ENCODE peak calls at places on chromosomes 5 and 9, in eight cellular contexts. Z, D, I, H, G, U, F and K are unnamed samples.

GRCh38 chr5:57368010-57368409 is 114.6 kb downstream of the ACTBL2 start:
- DNase-seq in G (no peak), F (peak; percentile 54), U (no peak), I (no peak), D (no peak), Z (peak; percentile 29), H (peak; percentile 25), K (no peak)

GRCh38 chr5:168782172-168782571 is 203.0 kb upstream of the PANK3 start:
- DNase-seq in H (no peak), U (no peak), F (no peak), I (no peak), D (no peak), Z (no peak), G (no peak), K (no peak)

GRCh38 chr9:133493428-133493827 is 14.5 kb upstream of the SLC2A6 start:
- DNase-seq in U (no peak), I (peak; percentile 78), Z (no peak), G (no peak), H (no peak), F (no peak), D (no peak), K (no peak)

GRCh38 chr9:127520941-127521918 is 69.9 kb downstream of the LRSAM1 start:
- DNase-seq in U (no peak), H (peak; percentile 70), I (peak; percentile 93), G (no peak), F (no peak), Z (no peak), D (peak; percentile 57), K (no peak)

GRCh38 chr5:152523964-152524363 is 118.9 kb upstream of the NMUR2 start:
- DNase-seq in F (peak; percentile 13), U (no peak), G (no peak), Z (peak; percentile 35), D (no peak), H (no peak), I (no peak), K (no peak)

GRCh38 chr5:92885950-92886349 is 695.1 kb downstream of the NR2F1-AS1 start:
- DNase-seq in F (no peak), H (no peak), G (no peak), U (no peak), D (no peak), I (no peak), Z (no peak), K (no peak)

GRCh38 chr5:161085081-161085480 is 233.1 kb upstream of the ATP10B start:
- DNase-seq in H (no peak), Z (no peak), U (no peak), D (no peak), F (no peak), I (no peak), G (no peak), K (no peak)

GRCh38 chr5:36378551-36378950 is 76.8 kb upstream of the RANBP3L start:
- DNase-seq in Z (peak; percentile 48), D (no peak), H (peak; percentile 58), I (no peak), F (peak; percentile 62), U (no peak), G (no peak), K (no peak)

GRCh38 chr9:92187989-92188714 is 72.9 kb upstream of the SPTLC1 start:
- DNase-seq in F (no peak), H (no peak), I (no peak), D (peak; percentile 38), G (no peak), U (no peak), Z (no peak), K (no peak)

GRCh38 chr5:36206913-36207312 is 34.8 kb downstream of the NADK2 start:
- DNase-seq in U (no peak), H (no peak), G (no peak), I (no peak), F (peak; percentile 22), D (no peak), Z (no peak), K (no peak)

GRCh38 chr5:98556707-98557106 is 216.8 kb upstream of the RGMB start:
- DNase-seq in G (no peak), I (no peak), H (no peak), F (no peak), U (no peak), Z (no peak), D (no peak), K (no peak)

GRCh38 chr9:136564379-136564988 is 18.6 kb upstream of the NOTCH1 start:
- DNase-seq in G (no peak), I (peak; percentile 91), Z (no peak), D (no peak), U (peak; percentile 66), F (no peak), H (peak; percentile 63), K (no peak)

GRCh38 chr9:131915181-131915580 is 164.5 kb downstream of the MED27 start:
- DNase-seq in F (peak; percentile 33), G (no peak), I (no peak), H (peak; percentile 22), U (no peak), Z (peak; percentile 21), D (no peak), K (no peak)

GRCh38 chr9:84169240-84169639 is 171.3 kb downstream of the SLC28A3 start:
- DNase-seq in U (no peak), F (peak; percentile 74), G (no peak), I (no peak), D (no peak), Z (peak; percentile 45), H (peak; percentile 60), K (no peak)

GRCh38 chr9:84170521-84171141 is 169.9 kb downstream of the SLC28A3 start:
- DNase-seq in H (peak; percentile 97), Z (peak; percentile 76), U (peak; percentile 66), F (peak; percentile 86), I (peak; percentile 91), D (peak; percentile 90), G (no peak), K (no peak)

GRCh38 chr9:84174486-84174885 is 166.1 kb downstream of the SLC28A3 start:
- DNase-seq in H (no peak), Z (no peak), D (no peak), U (no peak), G (no peak), F (no peak), I (no peak), K (no peak)

GRCh38 chr9:84177397-84177796 is 163.2 kb downstream of the SLC28A3 start:
- DNase-seq in U (no peak), I (no peak), H (no peak), Z (no peak), D (no peak), F (no peak), G (no peak), K (no peak)

DNA sequence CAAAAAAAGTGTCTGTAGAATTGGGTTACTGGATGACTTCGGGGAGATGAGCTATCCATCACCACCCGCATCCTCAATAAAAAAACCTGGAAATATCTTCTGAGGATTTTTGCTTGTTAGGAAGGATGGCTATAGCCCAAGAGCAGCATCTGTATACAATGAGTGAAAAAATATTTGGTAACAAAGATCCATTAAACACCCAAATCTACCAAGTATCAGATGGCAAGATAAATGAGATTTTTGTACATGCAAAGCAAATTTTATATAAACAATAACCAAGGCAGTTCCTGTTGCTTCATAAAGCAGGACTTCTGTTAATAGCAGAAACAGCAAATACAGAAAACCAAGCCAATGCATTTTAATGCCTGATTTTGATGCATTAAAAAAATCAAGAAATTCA is 166.6 kb downstream of the SLC28A3 start:
- DNase-seq in G (no peak), F (no peak), I (no peak), D (no peak), H (no peak), U (no peak), Z (no peak), K (no peak)
- TF ChIP-seq CTCF in G (no peak), F (no peak), I (no peak), D (no peak), H (no peak), U (no peak), Z (no peak), K (no peak)

GRCh38 chr9:77005216-77005615 is 14.2 kb upstream of the FOXB2 start:
- DNase-seq in D (no peak), Z (no peak), H (no peak), F (no peak), G (no peak), U (no peak), I (no peak), K (no peak)

GRCh38 chr9:76999261-76999660 is 20.2 kb upstream of the FOXB2 start:
- DNase-seq in Z (no peak), F (no peak), U (no peak), D (no peak), H (no peak), I (no peak), G (no peak), K (no peak)

GRCh38 chr9:77003366-77003765 is 16.1 kb upstream of the FOXB2 start:
- DNase-seq in F (no peak), D (no peak), H (no peak), I (no peak), U (no peak), G (no peak), Z (no peak), K (no peak)

GRCh38 chr9:76996700-76997099 is 22.8 kb upstream of the FOXB2 start:
- DNase-seq in U (no peak), I (no peak), F (peak; percentile 32), D (no peak), Z (no peak), H (peak; percentile 33), G (no peak), K (peak; percentile 31)

GRCh38 chr9:77000330-77000729 is 19.1 kb upstream of the FOXB2 start:
- DNase-seq in I (no peak), G (no peak), Z (no peak), D (no peak), U (no peak), H (no peak), F (no peak), K (no peak)
- TF ChIP-seq CTCF in I (no peak), G (no peak), Z (no peak), D (no peak), U (no peak), H (no peak), F (no peak), K (no peak)

GRCh38 chr5:22968386-22968785 is 115.2 kb upstream of the CDH12 start:
- DNase-seq in Z (no peak), H (no peak), F (no peak), U (no peak), D (no peak), I (no peak), G (no peak), K (no peak)
- TF ChIP-seq CTCF in Z (no peak), H (no peak), F (no peak), U (no peak), D (no peak), I (no peak), G (no peak), K (no peak)

DNA sequence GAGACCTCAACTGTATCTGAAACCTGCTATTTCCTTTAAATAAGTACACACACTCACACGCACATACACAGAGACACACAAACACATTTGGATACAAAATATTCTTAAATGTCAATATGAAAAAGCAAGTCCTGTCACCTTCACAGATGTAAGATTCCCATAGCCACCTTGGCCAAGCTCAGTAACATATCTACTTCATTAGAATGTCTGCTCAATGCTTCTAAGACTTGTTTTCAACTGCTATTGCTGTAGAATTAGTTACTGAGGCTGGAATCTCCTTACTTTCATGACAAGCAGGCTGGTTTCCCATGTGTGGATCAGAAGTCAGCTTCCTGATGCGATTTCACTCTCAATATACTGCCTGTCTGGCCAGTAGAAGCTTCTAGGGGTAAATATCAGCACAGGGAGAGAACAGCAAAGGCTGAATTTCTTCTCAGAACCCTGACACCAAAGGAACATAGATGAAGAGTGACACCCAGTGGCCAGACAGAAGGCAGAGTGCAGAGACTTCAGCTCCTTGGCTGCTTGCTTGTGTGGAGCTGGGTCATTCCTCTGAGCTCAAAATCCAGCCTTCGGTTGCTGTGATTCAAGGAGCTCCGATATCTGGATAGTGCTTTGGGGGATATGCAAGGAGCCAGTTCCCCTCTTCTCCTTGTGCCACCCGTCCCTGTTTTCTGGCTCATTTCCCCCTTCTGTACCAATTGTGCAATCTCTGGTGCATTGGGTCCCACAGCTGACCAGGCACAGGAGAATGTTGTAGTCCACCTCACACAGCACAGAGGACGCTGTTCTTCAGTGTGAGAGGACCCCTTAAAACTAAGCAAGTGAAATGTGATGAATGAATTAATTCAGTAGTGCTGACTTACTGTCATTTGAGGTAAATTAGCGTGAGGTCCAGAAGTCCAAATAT is 26.6 kb upstream of the ABLIM3 start:
- DNase-seq in I (no peak), D (peak; percentile 73), Z (peak; percentile 79), U (peak; percentile 22), G (peak; percentile 31), F (peak; percentile 89), H (peak; percentile 81), K (peak; percentile 67)
- TF ChIP-seq CTCF in I (peak; percentile 87), D (peak; percentile 86), Z (peak; percentile 93), U (peak; percentile 68), G (peak; percentile 79), F (peak; percentile 93), H (peak; percentile 88), K (peak; percentile 39)